ENCODE peak calls at places on chromosomes 16 and 17, in five cellular contexts. R is smooth muscle cell of the brain vasculature, K is left cardiac atrium, U is NCI-H510A treated with DMSO at 0.1 percent for 48 hours, T is fibroblast of the aortic adventitia. I is an unnamed sample.

GRCh38 chr16:79093554-79093967 is 507.0 kb downstream of the MAF start:
- DNase-seq in R (no peak), K (peak), U (no peak), T (no peak), I (no peak)

GRCh38 chr17:70006159-70006558 is 68.9 kb upstream of the KCNJ16 start:
- DNase-seq in R (no peak), K (no peak), U (no peak), T (peak), I (peak)

GRCh38 chr17:57852955-57853328 is 3.1 kb upstream of the MRPS23 start:
- DNase-seq in R (no peak), K (no peak), U (no peak), T (no peak), I (no peak)

GRCh38 chr17:83189673-83190385 is 110.4 kb downstream of the METRNL start:
- DNase-seq in R (peak), K (peak), U (no peak), T (peak), I (peak)

GRCh38 chr16:80583466-80583865 is 42.7 kb downstream of the DYNLRB2 start:
- DNase-seq in R (no peak), K (peak), U (no peak), T (peak), I (peak)

GRCh38 chr17:10435096-10435495 is 13.3 kb upstream of the MYH8 start:
- DNase-seq in R (no peak), K (no peak), U (no peak), T (peak), I (no peak)

GRCh38 chr17:3558603-3559269 is 1.1 kb upstream of the TRPV3 start:
- DNase-seq in R (no peak), K (no peak), U (peak), T (peak), I (peak)

GRCh38 chr16:82657239-82657638 is 30.5 kb downstream of the CDH13 start:
- DNase-seq in R (no peak), K (no peak), U (no peak), T (peak), I (peak)

GRCh38 chr16:79250457-79251098 is 350.0 kb downstream of the MAF start:
- DNase-seq in R (no peak), K (no peak), U (no peak), T (no peak), I (no peak)

GRCh38 chr17:82983510-82984248 is 95.7 kb upstream of the METRNL start:
- DNase-seq in R (no peak), K (no peak), U (no peak), T (no peak), I (no peak)

GRCh38 chr16:24478401-24478800 is 61.0 kb upstream of the RBBP6 start:
- DNase-seq in R (no peak), K (no peak), U (no peak), T (no peak), I (no peak)

GRCh38 chr16:15993541-15993940 is 44.1 kb downstream of the ABCC1 start:
- DNase-seq in R (no peak), K (no peak), U (no peak), T (no peak), I (no peak)

GRCh38 chr17:77337150-77337549 is 196.4 kb downstream of the SEC14L1 start:
- DNase-seq in R (no peak), K (no peak), U (no peak), T (no peak), I (no peak)

I was measured in cardiac fibroblast.